ENCODE peak calls at places on chromosomes 3 and 15, in five cellular contexts. One of them, this sample, is unnamed.

GRCh38 chr3:188067932-188068331 is 86.0 kb upstream of the LPP start:
- DNase-seq in upper lobe of left lung: no peak
- DNase-seq in GM12865: no peak
- DNase-seq in fibroblast of mammary gland: peak
- DNase-seq in nephron progenitor cell: no peak
- DNase-seq in this sample: no peak

GRCh38 chr15:35374661-35375060 is 171.3 kb downstream of the DPH6 start:
- DNase-seq in upper lobe of left lung: no peak
- DNase-seq in GM12865: no peak
- DNase-seq in fibroblast of mammary gland: no peak
- DNase-seq in nephron progenitor cell: no peak
- DNase-seq in this sample: no peak

GRCh38 chr3:16485024-16485992 is 28.2 kb downstream of the RFTN1 start:
- DNase-seq in fibroblast of mammary gland: peak
- DNase-seq in nephron progenitor cell: no peak
- DNase-seq in GM12865: no peak
- DNase-seq in upper lobe of left lung: no peak
- DNase-seq in this sample: no peak

GRCh38 chr15:63389902-63390301 is 8.3 kb upstream of the CA12 start:
- DNase-seq in nephron progenitor cell: no peak
- DNase-seq in fibroblast of mammary gland: no peak
- DNase-seq in upper lobe of left lung: peak
- DNase-seq in GM12865: peak
- DNase-seq in this sample: no peak

GRCh38 chr15:69926011-69926410 is 171.7 kb downstream of the TLE3 start:
- DNase-seq in fibroblast of mammary gland: no peak
- DNase-seq in GM12865: no peak
- DNase-seq in upper lobe of left lung: no peak
- DNase-seq in nephron progenitor cell: no peak
- DNase-seq in this sample: no peak

GRCh38 chr3:63774776-63775175 is 44.3 kb upstream of the C3orf49 start:
- DNase-seq in nephron progenitor cell: no peak
- DNase-seq in GM12865: no peak
- DNase-seq in fibroblast of mammary gland: peak
- DNase-seq in upper lobe of left lung: no peak
- DNase-seq in this sample: no peak

GRCh38 chr15:99635145-99635544 is 69.4 kb downstream of the MEF2A start:
- DNase-seq in upper lobe of left lung: no peak
- DNase-seq in fibroblast of mammary gland: no peak
- DNase-seq in nephron progenitor cell: no peak
- DNase-seq in GM12865: no peak
- DNase-seq in this sample: no peak

GRCh38 chr3:71905426-71905825 is 120.5 kb upstream of the PROK2 start:
- DNase-seq in GM12865: peak
- DNase-seq in upper lobe of left lung: peak
- DNase-seq in fibroblast of mammary gland: no peak
- DNase-seq in nephron progenitor cell: no peak
- DNase-seq in this sample: no peak

GRCh38 chr15:73727330-73728018 is 25.7 kb downstream of the INSYN1 start:
- DNase-seq in upper lobe of left lung: no peak
- DNase-seq in GM12865: no peak
- DNase-seq in fibroblast of mammary gland: peak
- DNase-seq in nephron progenitor cell: no peak
- DNase-seq in this sample: no peak

GRCh38 chr3:141979050-141979671 is 102.7 kb downstream of the ATP1B3 start:
- DNase-seq in fibroblast of mammary gland: peak
- DNase-seq in upper lobe of left lung: no peak
- DNase-seq in nephron progenitor cell: no peak
- DNase-seq in GM12865: no peak
- DNase-seq in this sample: no peak

GRCh38 chr3:143648708-143649107 is 199.6 kb downstream of the SLC9A9 start:
- DNase-seq in nephron progenitor cell: peak
- DNase-seq in fibroblast of mammary gland: no peak
- DNase-seq in GM12865: no peak
- DNase-seq in upper lobe of left lung: no peak
- DNase-seq in this sample: no peak

GRCh38 chr3:13504161-13504831 is 24.2 kb downstream of the HDAC11 start:
- DNase-seq in upper lobe of left lung: no peak
- DNase-seq in nephron progenitor cell: no peak
- DNase-seq in GM12865: no peak
- DNase-seq in fibroblast of mammary gland: no peak
- DNase-seq in this sample: no peak

GRCh38 chr3:43255675-43256074 is 30.7 kb upstream of the SNRK start:
- DNase-seq in fibroblast of mammary gland: no peak
- DNase-seq in GM12865: no peak
- DNase-seq in upper lobe of left lung: no peak
- DNase-seq in nephron progenitor cell: no peak
- DNase-seq in this sample: no peak

GRCh38 chr3:134333522-134334181 is 40.6 kb downstream of the AMOTL2 start:
- DNase-seq in fibroblast of mammary gland: no peak
- DNase-seq in upper lobe of left lung: no peak
- DNase-seq in GM12865: no peak
- DNase-seq in nephron progenitor cell: no peak
- DNase-seq in this sample: no peak

GRCh38 chr15:26864664-26865191 is 2.1 kb upstream of the GABRA5 start:
- DNase-seq in upper lobe of left lung: no peak
- DNase-seq in GM12865: no peak
- DNase-seq in nephron progenitor cell: peak
- DNase-seq in fibroblast of mammary gland: peak
- DNase-seq in this sample: no peak

GRCh38 chr15:75578206-75578947 is 738 bp downstream of the PTPN9 start:
- DNase-seq in fibroblast of mammary gland: no peak
- DNase-seq in GM12865: peak
- DNase-seq in nephron progenitor cell: peak
- DNase-seq in upper lobe of left lung: peak
- DNase-seq in this sample: peak

GRCh38 chr3:25453521-25454410 is 25.7 kb downstream of the RARB start:
- DNase-seq in upper lobe of left lung: no peak
- DNase-seq in nephron progenitor cell: no peak
- DNase-seq in fibroblast of mammary gland: peak
- DNase-seq in GM12865: no peak
- DNase-seq in this sample: no peak

GRCh38 chr3:83655083-83655482 is 1303.7 kb upstream of the CADM2 start:
- DNase-seq in upper lobe of left lung: no peak
- DNase-seq in GM12865: no peak
- DNase-seq in fibroblast of mammary gland: no peak
- DNase-seq in nephron progenitor cell: no peak
- DNase-seq in this sample: no peak

GRCh38 chr15:67142142-67143092 is 77.0 kb downstream of the SMAD3 start:
- DNase-seq in nephron progenitor cell: no peak
- DNase-seq in fibroblast of mammary gland: peak
- DNase-seq in GM12865: no peak
- DNase-seq in upper lobe of left lung: peak
- DNase-seq in this sample: no peak

GRCh38 chr3:112786002-112786590 is 60.6 kb downstream of the CD200R1L start:
- DNase-seq in fibroblast of mammary gland: no peak
- DNase-seq in upper lobe of left lung: no peak
- DNase-seq in nephron progenitor cell: no peak
- DNase-seq in GM12865: no peak
- DNase-seq in this sample: no peak

GRCh38 chr15:25862469-25863066 is 559 bp downstream of the ATP10A start:
- DNase-seq in upper lobe of left lung: peak
- DNase-seq in fibroblast of mammary gland: peak
- DNase-seq in nephron progenitor cell: peak
- DNase-seq in GM12865: no peak
- DNase-seq in this sample: no peak

GRCh38 chr3:123194552-123194951 is 7.2 kb upstream of the SEC22A start:
- DNase-seq in nephron progenitor cell: peak
- DNase-seq in fibroblast of mammary gland: peak
- DNase-seq in upper lobe of left lung: peak
- DNase-seq in GM12865: no peak
- DNase-seq in this sample: no peak

GRCh38 chr3:58628823-58629562 is 37.6 kb downstream of the FAM3D start:
- DNase-seq in GM12865: no peak
- DNase-seq in upper lobe of left lung: no peak
- DNase-seq in nephron progenitor cell: no peak
- DNase-seq in fibroblast of mammary gland: peak
- DNase-seq in this sample: no peak

GRCh38 chr3:77887611-77888010 is 847.7 kb downstream of the ROBO2 start:
- DNase-seq in nephron progenitor cell: no peak
- DNase-seq in GM12865: no peak
- DNase-seq in upper lobe of left lung: no peak
- DNase-seq in fibroblast of mammary gland: no peak
- DNase-seq in this sample: no peak

GRCh38 chr15:69337133-69337532 is 38.4 kb downstream of the PAQR5 start:
- DNase-seq in fibroblast of mammary gland: peak
- DNase-seq in GM12865: no peak
- DNase-seq in nephron progenitor cell: no peak
- DNase-seq in upper lobe of left lung: no peak
- DNase-seq in this sample: no peak

GRCh38 chr3:16494906-16495580 is 18.5 kb downstream of the RFTN1 start:
- DNase-seq in nephron progenitor cell: no peak
- DNase-seq in fibroblast of mammary gland: no peak
- DNase-seq in upper lobe of left lung: no peak
- DNase-seq in GM12865: no peak
- DNase-seq in this sample: no peak

GRCh38 chr15:89912674-89913396 is at the start of gene ARPIN:
- DNase-seq in upper lobe of left lung: peak
- DNase-seq in nephron progenitor cell: peak
- DNase-seq in GM12865: no peak
- DNase-seq in fibroblast of mammary gland: peak
- DNase-seq in this sample: peak

GRCh38 chr3:127986803-127987202 is 65.4 kb upstream of the SEC61A1 start:
- DNase-seq in upper lobe of left lung: no peak
- DNase-seq in fibroblast of mammary gland: no peak
- DNase-seq in nephron progenitor cell: no peak
- DNase-seq in GM12865: no peak
- DNase-seq in this sample: no peak

GRCh38 chr15:45715528-45715927 is 80.7 kb downstream of the SQOR start:
- DNase-seq in fibroblast of mammary gland: peak
- DNase-seq in upper lobe of left lung: no peak
- DNase-seq in nephron progenitor cell: no peak
- DNase-seq in GM12865: no peak
- DNase-seq in this sample: no peak

GRCh38 chr3:52792413-52792812 is 2.2 kb upstream of the ITIH3 start:
- DNase-seq in nephron progenitor cell: no peak
- DNase-seq in fibroblast of mammary gland: no peak
- DNase-seq in upper lobe of left lung: no peak
- DNase-seq in GM12865: no peak
- DNase-seq in this sample: no peak
- TF ChIP-seq CTCF in nephron progenitor cell: peak
- TF ChIP-seq CTCF in fibroblast of mammary gland: no peak
- TF ChIP-seq CTCF in upper lobe of left lung: no peak
- TF ChIP-seq CTCF in GM12865: peak
- TF ChIP-seq CTCF in this sample: no peak

GRCh38 chr3:8336456-8336855 is 165.2 kb upstream of the LMCD1 start:
- DNase-seq in nephron progenitor cell: no peak
- DNase-seq in fibroblast of mammary gland: no peak
- DNase-seq in GM12865: no peak
- DNase-seq in upper lobe of left lung: no peak
- DNase-seq in this sample: no peak
- TF ChIP-seq CTCF in nephron progenitor cell: peak
- TF ChIP-seq CTCF in fibroblast of mammary gland: peak
- TF ChIP-seq CTCF in GM12865: peak
- TF ChIP-seq CTCF in upper lobe of left lung: no peak
- TF ChIP-seq CTCF in this sample: no peak

GRCh38 chr15:101068961-101069734 is 150.0 kb downstream of the LRRK1 start:
- DNase-seq in upper lobe of left lung: no peak
- DNase-seq in nephron progenitor cell: peak
- DNase-seq in fibroblast of mammary gland: no peak
- DNase-seq in GM12865: no peak
- DNase-seq in this sample: no peak
- TF ChIP-seq CTCF in upper lobe of left lung: no peak
- TF ChIP-seq CTCF in nephron progenitor cell: peak
- TF ChIP-seq CTCF in fibroblast of mammary gland: no peak
- TF ChIP-seq CTCF in GM12865: no peak
- TF ChIP-seq CTCF in this sample: no peak

GRCh38 chr3:146326875-146327543 is 76.1 kb upstream of the PLSCR4 start:
- DNase-seq in nephron progenitor cell: no peak
- DNase-seq in upper lobe of left lung: no peak
- DNase-seq in fibroblast of mammary gland: peak
- DNase-seq in GM12865: no peak
- DNase-seq in this sample: no peak
- TF ChIP-seq CTCF in nephron progenitor cell: no peak
- TF ChIP-seq CTCF in upper lobe of left lung: no peak
- TF ChIP-seq CTCF in fibroblast of mammary gland: peak
- TF ChIP-seq CTCF in GM12865: no peak
- TF ChIP-seq CTCF in this sample: no peak

DNA sequence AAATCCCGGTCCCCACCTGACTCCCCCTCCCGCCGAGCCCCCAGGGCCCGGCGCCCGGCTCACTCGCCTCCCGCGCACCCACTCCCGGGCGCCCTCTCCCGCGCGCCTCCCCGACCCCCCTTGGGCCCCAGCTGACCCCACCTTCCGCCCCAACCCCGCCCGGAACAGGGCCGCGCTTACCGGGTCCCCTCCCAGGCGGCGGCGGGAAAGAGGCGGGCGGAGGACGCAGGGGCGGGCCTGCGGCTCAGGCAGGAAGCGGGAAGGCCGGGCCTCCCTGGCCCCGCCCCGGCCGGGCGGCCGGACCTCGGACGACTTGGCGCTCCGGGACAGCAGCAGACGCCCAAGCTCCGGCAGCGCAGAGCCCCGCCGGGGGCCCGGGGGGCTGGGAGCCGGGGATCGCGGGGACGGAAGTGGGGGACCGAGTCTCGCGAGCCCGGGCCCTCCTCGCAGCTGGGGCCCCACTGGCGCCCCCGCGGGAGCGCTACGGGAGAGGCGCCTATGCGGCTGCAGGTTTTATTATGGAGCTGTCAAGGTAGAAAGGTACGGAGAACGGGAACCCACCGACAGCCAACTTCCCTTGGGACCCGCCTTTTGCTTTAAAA is at the start of gene SLC41A3:
- DNase-seq in upper lobe of left lung: peak
- DNase-seq in nephron progenitor cell: peak
- DNase-seq in fibroblast of mammary gland: peak
- DNase-seq in GM12865: peak
- DNase-seq in this sample: peak
- TF ChIP-seq CTCF in upper lobe of left lung: peak
- TF ChIP-seq CTCF in nephron progenitor cell: no peak
- TF ChIP-seq CTCF in fibroblast of mammary gland: no peak
- TF ChIP-seq CTCF in GM12865: peak
- TF ChIP-seq CTCF in this sample: no peak

GRCh38 chr3:27228805-27229204 is 140.4 kb downstream of the NEK10 start:
- DNase-seq in fibroblast of mammary gland: no peak
- DNase-seq in nephron progenitor cell: no peak
- DNase-seq in GM12865: peak
- DNase-seq in upper lobe of left lung: no peak
- DNase-seq in this sample: no peak
- TF ChIP-seq CTCF in fibroblast of mammary gland: peak
- TF ChIP-seq CTCF in nephron progenitor cell: no peak
- TF ChIP-seq CTCF in GM12865: peak
- TF ChIP-seq CTCF in upper lobe of left lung: no peak
- TF ChIP-seq CTCF in this sample: no peak

GRCh38 chr3:107990433-107990832 is 100.4 kb downstream of the CD47 start:
- DNase-seq in fibroblast of mammary gland: no peak
- DNase-seq in upper lobe of left lung: no peak
- DNase-seq in GM12865: no peak
- DNase-seq in nephron progenitor cell: no peak
- DNase-seq in this sample: no peak

GRCh38 chr3:107989651-107990050 is 101.2 kb downstream of the CD47 start:
- DNase-seq in fibroblast of mammary gland: no peak
- DNase-seq in upper lobe of left lung: no peak
- DNase-seq in nephron progenitor cell: no peak
- DNase-seq in GM12865: no peak
- DNase-seq in this sample: no peak

GRCh38 chr3:107988464-107989156 is 102.2 kb downstream of the CD47 start:
- DNase-seq in fibroblast of mammary gland: peak
- DNase-seq in nephron progenitor cell: no peak
- DNase-seq in upper lobe of left lung: peak
- DNase-seq in GM12865: no peak
- DNase-seq in this sample: no peak

GRCh38 chr3:107992976-107993684 is 97.7 kb downstream of the CD47 start:
- DNase-seq in upper lobe of left lung: peak
- DNase-seq in GM12865: no peak
- DNase-seq in nephron progenitor cell: no peak
- DNase-seq in fibroblast of mammary gland: peak
- DNase-seq in this sample: no peak

GRCh38 chr3:107990926-107991325 is 99.9 kb downstream of the CD47 start:
- DNase-seq in GM12865: no peak
- DNase-seq in upper lobe of left lung: no peak
- DNase-seq in fibroblast of mammary gland: no peak
- DNase-seq in nephron progenitor cell: no peak
- DNase-seq in this sample: no peak
- TF ChIP-seq CTCF in GM12865: no peak
- TF ChIP-seq CTCF in upper lobe of left lung: no peak
- TF ChIP-seq CTCF in fibroblast of mammary gland: no peak
- TF ChIP-seq CTCF in nephron progenitor cell: no peak
- TF ChIP-seq CTCF in this sample: no peak